ENCODE peak calls at places on chromosomes 4 and X, in ten cellular contexts. C is tibial artery, J is OCI-LY7, S is A549, I is adrenal gland, R is foreskin fibroblast, U is GM23338, T is uterus, E is heart left ventricle, N is fibroblast of pulmonary artery. Z is an unnamed sample.

GRCh38 chr4:136283973-136284372 is 1248.3 kb downstream of the PCDH18 start:
- DNase-seq in C (no peak), J (no peak), S (no peak), I (no peak), R (no peak), U (no peak), T (no peak), E (no peak), N (no peak), Z (no peak)

GRCh38 chr4:123997736-123998449 is 601.3 kb downstream of the SPRY1 start:
- DNase-seq in C (no peak), J (no peak), S (no peak), I (no peak), R (no peak), U (no peak), T (no peak), E (peak; percentile 30), N (no peak), Z (no peak)

GRCh38 chr4:86661006-86661405 is 66.9 kb downstream of the PTPN13 start:
- DNase-seq in C (no peak), J (no peak), S (no peak), I (no peak), R (no peak), U (no peak), T (no peak), E (no peak), N (no peak), Z (no peak)

GRCh38 chr4:166165829-166166420 is 292.9 kb downstream of the TLL1 start:
- DNase-seq in C (no peak), J (peak; percentile 68), S (peak; percentile 16), I (no peak), R (peak; percentile 81), U (peak; percentile 81), T (no peak), E (no peak), N (peak; percentile 92), Z (peak; percentile 38)

GRCh38 chrX:45824471-45824870 is 623.8 kb upstream of the DIPK2B start:
- DNase-seq in C (peak; percentile 38), J (no peak), S (peak; percentile 73), I (peak; percentile 58), R (peak; percentile 95), U (peak; percentile 27), T (peak; percentile 72), E (no peak), N (peak; percentile 93), Z (peak; percentile 10)

GRCh38 chr4:8407316-8407715 is 33.2 kb downstream of the ACOX3 start:
- DNase-seq in C (no peak), J (no peak), S (no peak), I (no peak), R (no peak), U (no peak), T (no peak), E (no peak), N (no peak), Z (no peak)

GRCh38 chr4:7620086-7620813 is 185.5 kb upstream of the PSAPL1 start:
- DNase-seq in C (no peak), J (no peak), S (no peak), I (no peak), R (no peak), U (no peak), T (no peak), E (no peak), N (no peak), Z (no peak)

GRCh38 chr4:123102897-123103489 is 180.6 kb upstream of the NUDT6 start:
- DNase-seq in C (no peak), J (peak; percentile 50), S (peak; percentile 10), I (no peak), R (peak; percentile 65), U (peak; percentile 59), T (no peak), E (no peak), N (peak; percentile 83), Z (no peak)

GRCh38 chrX:132023896-132024386 is 839 bp downstream of the STK26 start:
- DNase-seq in C (no peak), J (peak; percentile 57), S (peak; percentile 2), I (no peak), R (peak; percentile 8), U (peak; percentile 60), T (peak; percentile 19), E (no peak), N (no peak), Z (no peak)

GRCh38 chrX:13377537-13377936 is 57.7 kb upstream of the ATXN3L start:
- DNase-seq in C (no peak), J (no peak), S (no peak), I (no peak), R (peak; percentile 91), U (no peak), T (peak; percentile 62), E (peak; percentile 46), N (peak; percentile 90), Z (peak; percentile 18)

GRCh38 chr4:140711910-140712309 is 44.3 kb downstream of the TBC1D9 start:
- DNase-seq in C (no peak), J (no peak), S (no peak), I (no peak), R (no peak), U (peak; percentile 42), T (no peak), E (no peak), N (peak; percentile 47), Z (no peak)

GRCh38 chr4:100517864-100518341 is at the start of gene EMCN:
- DNase-seq in C (no peak), J (no peak), S (no peak), I (no peak), R (peak; percentile 11), U (no peak), T (peak; percentile 19), E (no peak), N (peak; percentile 79), Z (no peak)

GRCh38 chrX:154592505-154592904 is 7.6 kb downstream of the CTAG1A start:
- DNase-seq in C (no peak), J (no peak), S (no peak), I (peak; percentile 4), R (no peak), U (no peak), T (no peak), E (no peak), N (no peak), Z (no peak)

GRCh38 chrX:37871626-37872302 is 24.4 kb upstream of the DYNLT3 start:
- DNase-seq in C (peak; percentile 30), J (no peak), S (peak; percentile 69), I (peak; percentile 49), R (peak; percentile 91), U (peak; percentile 4), T (no peak), E (peak; percentile 62), N (peak; percentile 79), Z (no peak)

DNA sequence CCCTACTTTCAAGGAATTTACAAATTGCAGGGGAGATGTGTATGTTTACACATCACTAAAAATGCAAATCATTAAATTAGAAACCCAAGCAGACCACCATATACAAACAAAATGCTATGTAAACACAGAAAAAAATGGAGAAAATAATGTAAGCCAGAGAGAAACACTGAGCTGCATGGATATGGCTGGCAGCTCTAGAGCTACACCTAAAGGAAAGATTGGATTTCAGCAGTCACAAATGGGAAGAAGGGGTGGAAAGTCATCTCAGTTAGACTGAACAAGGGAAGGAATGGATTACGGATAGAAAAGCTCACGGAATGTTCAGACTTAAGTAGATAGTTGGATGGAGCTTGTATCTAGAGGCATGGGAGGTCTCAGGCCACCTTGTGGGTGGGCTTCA is 186.3 kb downstream of the MOSPD2 start:
- DNase-seq in C (no peak), J (no peak), S (no peak), I (no peak), R (no peak), U (no peak), T (no peak), E (no peak), N (no peak), Z (no peak)
- TF ChIP-seq CTCF in C (no peak), J (no peak), S (no peak), I (no peak), R (peak; percentile 33), U (peak; percentile 30), T (no peak), E (no peak), N (no peak), Z (no peak)

DNA sequence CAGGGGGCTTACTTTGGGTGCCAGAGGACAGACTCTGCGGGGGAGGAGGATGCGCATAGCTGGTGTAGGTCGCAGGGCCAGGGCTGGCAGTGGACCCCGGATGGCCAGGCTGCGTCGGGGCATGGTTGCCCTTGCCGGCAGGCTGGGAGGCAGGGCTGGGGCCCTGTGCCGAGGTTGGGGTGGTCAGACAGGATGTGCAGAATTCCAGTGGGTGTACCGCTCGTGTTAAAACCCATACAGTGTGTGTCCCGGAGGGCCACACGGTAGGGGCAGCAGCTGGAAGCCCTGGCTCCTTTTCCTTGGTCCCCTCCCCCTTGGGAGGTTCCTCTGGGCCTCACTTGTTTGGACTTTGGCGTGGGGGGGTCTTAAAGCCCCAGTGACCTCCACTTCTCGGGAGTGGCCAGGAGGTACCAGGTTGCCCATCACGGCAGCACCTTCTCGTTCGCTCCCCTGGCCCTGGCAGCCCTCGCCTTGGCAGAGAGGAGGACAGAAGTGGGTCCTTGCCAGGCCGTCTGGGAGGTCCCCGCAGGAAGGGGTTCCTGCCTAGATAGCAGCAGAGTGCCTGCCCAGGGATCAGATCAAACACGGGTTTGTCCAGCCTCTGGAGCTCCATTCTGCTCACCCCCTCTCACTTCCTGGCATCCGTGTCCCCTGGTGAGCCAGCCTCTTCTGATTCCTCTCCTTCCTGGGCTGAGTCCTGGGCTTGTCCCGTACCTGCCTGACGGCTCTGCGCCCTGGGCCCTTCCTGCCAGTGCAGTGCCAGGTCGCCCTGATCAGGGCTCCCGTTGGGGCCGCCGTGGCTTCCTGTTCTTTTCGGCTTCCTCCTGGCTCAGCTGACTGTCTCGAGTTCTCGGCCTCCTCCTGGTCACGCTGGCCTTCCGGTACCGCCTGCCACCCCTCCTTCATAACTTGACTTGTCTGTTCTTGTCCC is 56.7 kb upstream of the HGFAC start:
- DNase-seq in C (peak; percentile 57), J (no peak), S (no peak), I (no peak), R (no peak), U (no peak), T (no peak), E (peak; percentile 67), N (no peak), Z (no peak)
- H3K4me3 ChIP-seq in C (peak overlapping the region; percentile 28), J (no peak overlapping the region), S (no peak overlapping the region), I (no peak overlapping the region), R (no peak overlapping the region), U (no peak overlapping the region), T (no peak overlapping the region), E (peak overlapping the region; percentile 37), N (no peak overlapping the region), Z (no peak overlapping the region)

GRCh38 chrX:134026732-134027311 is 41.4 kb upstream of the GPC3 start:
- DNase-seq in C (peak; percentile 24), J (no peak), S (peak; percentile 6), I (peak; percentile 58), R (peak; percentile 45), U (peak; percentile 87), T (peak; percentile 53), E (no peak), N (peak; percentile 62), Z (peak; percentile 25)
- TF ChIP-seq CTCF in C (peak; percentile 34), J (no peak), S (peak; percentile 37), I (peak; percentile 16), R (peak; percentile 28), U (peak; percentile 71), T (peak; percentile 62), E (peak; percentile 20), N (peak; percentile 64), Z (peak; percentile 66)

DNA sequence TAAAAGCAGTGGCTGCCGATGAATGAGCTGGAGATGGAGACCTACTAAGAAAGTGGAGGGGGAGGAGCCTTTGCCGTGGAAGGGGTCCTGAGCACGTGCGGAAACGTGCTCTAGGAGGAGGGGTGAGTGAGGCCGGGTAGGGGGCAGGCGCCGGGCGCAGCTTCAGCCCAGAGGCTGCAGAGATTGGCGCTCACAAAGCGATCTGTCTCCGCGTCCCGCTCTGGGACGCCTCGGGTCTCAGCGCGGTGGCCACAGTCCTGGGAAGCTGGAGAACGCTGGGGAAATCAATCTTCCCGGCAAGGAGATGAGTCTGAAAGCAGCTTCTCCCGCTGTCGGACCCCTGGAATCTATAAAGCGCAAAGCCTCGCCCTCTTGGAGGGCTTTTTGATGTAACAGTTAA is 460 bp upstream of the ARHGAP6 start:
- DNase-seq in C (no peak), J (no peak), S (no peak), I (no peak), R (peak; percentile 59), U (peak; percentile 44), T (peak; percentile 44), E (no peak), N (no peak), Z (no peak)
- H3K4me3 ChIP-seq in C (peak overlapping the region; percentile 59), J (no peak overlapping the region), S (no peak overlapping the region), I (no peak overlapping the region), R (peak overlapping the region; percentile 72), U (peak overlapping the region; percentile 65), T (peak overlapping the region; percentile 55), E (peak overlapping the region; percentile 55), N (peak overlapping the region; percentile 56), Z (no peak overlapping the region)